ENCODE peak calls at places on chromosomes 7 and 10, in six cellular contexts. One of them, this sample, is unnamed.

GRCh38 chr7:129713544-129713943 is 102.0 kb downstream of the NRF1 start:
- DNase-seq in IMR-90: no peak
- DNase-seq in A549: no peak
- DNase-seq in K562: peak
- DNase-seq in SK-N-SH: no peak
- DNase-seq in GM12878: no peak
- DNase-seq in this sample: no peak

GRCh38 chr10:99976886-99977391 is 32.8 kb downstream of the DNMBP start:
- DNase-seq in K562: no peak
- DNase-seq in IMR-90: peak
- DNase-seq in A549: peak
- DNase-seq in SK-N-SH: no peak
- DNase-seq in GM12878: no peak
- DNase-seq in this sample: no peak

GRCh38 chr10:44992070-44992731 is 8.5 kb upstream of the ZNF22 start:
- DNase-seq in GM12878: no peak
- DNase-seq in IMR-90: no peak
- DNase-seq in SK-N-SH: no peak
- DNase-seq in K562: no peak
- DNase-seq in A549: no peak
- DNase-seq in this sample: no peak

GRCh38 chr10:116728526-116729096 is 13.8 kb downstream of the HSPA12A start:
- DNase-seq in K562: no peak
- DNase-seq in IMR-90: peak
- DNase-seq in GM12878: no peak
- DNase-seq in SK-N-SH: no peak
- DNase-seq in A549: no peak
- DNase-seq in this sample: no peak

GRCh38 chr10:71712572-71713134 is 6.9 kb downstream of the C10orf105 start:
- DNase-seq in A549: no peak
- DNase-seq in GM12878: no peak
- DNase-seq in K562: peak
- DNase-seq in IMR-90: no peak
- DNase-seq in SK-N-SH: no peak
- DNase-seq in this sample: no peak

GRCh38 chr10:43461950-43462349 is 25.0 kb downstream of the ZNF487 start:
- DNase-seq in GM12878: no peak
- DNase-seq in IMR-90: peak
- DNase-seq in K562: peak
- DNase-seq in SK-N-SH: peak
- DNase-seq in A549: peak
- DNase-seq in this sample: peak

GRCh38 chr7:90955641-90956207 is 308.5 kb upstream of the FZD1 start:
- DNase-seq in IMR-90: no peak
- DNase-seq in GM12878: no peak
- DNase-seq in A549: no peak
- DNase-seq in SK-N-SH: no peak
- DNase-seq in K562: no peak
- DNase-seq in this sample: no peak

GRCh38 chr7:69429817-69430501 is 168.3 kb upstream of the AUTS2 start:
- DNase-seq in IMR-90: no peak
- DNase-seq in SK-N-SH: no peak
- DNase-seq in A549: no peak
- DNase-seq in GM12878: no peak
- DNase-seq in K562: no peak
- DNase-seq in this sample: no peak

DNA sequence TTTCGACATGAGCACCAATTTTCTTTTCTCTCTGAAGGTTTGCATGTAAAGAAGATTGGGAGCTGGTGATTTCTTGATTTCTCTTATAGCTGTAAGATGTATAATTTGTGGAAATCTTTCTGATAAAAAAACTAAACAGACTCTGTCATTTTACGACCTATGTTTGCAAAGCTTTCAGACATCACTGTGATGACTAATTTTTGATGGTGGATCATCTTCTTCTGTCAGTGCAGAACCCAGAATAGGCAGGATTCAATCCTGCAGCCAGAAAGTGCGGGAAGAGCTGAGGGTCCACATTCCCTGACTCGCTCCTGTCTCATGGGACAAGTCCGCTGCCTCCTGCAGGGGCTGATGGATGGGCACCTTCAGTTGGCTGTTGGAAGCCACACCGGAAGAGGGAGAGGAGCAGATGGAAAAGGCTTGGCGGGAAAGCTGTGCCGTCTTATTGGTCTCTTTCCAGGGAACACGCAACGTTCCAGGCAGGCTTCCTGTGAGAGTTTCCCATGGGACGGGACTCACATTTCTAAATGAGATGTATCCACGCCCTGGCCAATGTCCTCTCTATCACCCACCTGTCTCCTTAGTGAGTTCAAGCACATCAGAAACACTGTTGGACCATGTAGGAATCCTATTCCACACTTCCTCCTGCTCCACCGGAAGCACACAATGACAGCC is 186.9 kb downstream of the PRPF18 start:
- DNase-seq in IMR-90: no peak
- DNase-seq in A549: no peak
- DNase-seq in K562: no peak
- DNase-seq in SK-N-SH: no peak
- DNase-seq in GM12878: no peak
- DNase-seq in this sample: no peak
- TF ChIP-seq SMC3 in IMR-90: no peak
- TF ChIP-seq SMC3 in A549: no peak
- TF ChIP-seq SMC3 in K562: no peak
- TF ChIP-seq SMC3 in SK-N-SH: no peak
- TF ChIP-seq SMC3 in GM12878: no peak
- TF ChIP-seq SMC3 in this sample: no peak

DNA sequence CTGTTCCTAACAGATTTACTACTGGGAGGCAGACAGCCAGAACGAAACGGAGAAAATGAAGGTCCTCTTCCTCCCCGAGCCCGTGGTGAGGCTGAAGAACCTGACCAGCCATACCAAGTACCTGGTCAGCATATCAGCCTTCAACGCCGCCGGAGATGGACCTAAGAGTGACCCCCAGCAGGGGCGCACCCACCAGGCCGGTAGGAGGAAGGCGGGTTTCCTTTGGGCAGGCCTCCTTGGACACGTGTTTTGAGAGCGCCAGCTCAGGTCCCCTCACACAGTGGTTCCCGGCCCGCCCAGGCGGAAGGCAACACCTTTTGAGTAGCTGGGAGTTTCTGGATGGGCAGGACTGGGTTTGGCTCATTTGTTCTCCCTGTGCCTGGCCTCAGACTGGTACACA is 474.0 kb upstream of the FOXK1 start:
- DNase-seq in IMR-90: no peak
- DNase-seq in GM12878: no peak
- DNase-seq in A549: no peak
- DNase-seq in K562: no peak
- DNase-seq in SK-N-SH: peak
- DNase-seq in this sample: no peak
- TF ChIP-seq SMC3 in IMR-90: no peak
- TF ChIP-seq SMC3 in GM12878: no peak
- TF ChIP-seq SMC3 in A549: no peak
- TF ChIP-seq SMC3 in K562: no peak
- TF ChIP-seq SMC3 in SK-N-SH: no peak
- TF ChIP-seq SMC3 in this sample: no peak

DNA sequence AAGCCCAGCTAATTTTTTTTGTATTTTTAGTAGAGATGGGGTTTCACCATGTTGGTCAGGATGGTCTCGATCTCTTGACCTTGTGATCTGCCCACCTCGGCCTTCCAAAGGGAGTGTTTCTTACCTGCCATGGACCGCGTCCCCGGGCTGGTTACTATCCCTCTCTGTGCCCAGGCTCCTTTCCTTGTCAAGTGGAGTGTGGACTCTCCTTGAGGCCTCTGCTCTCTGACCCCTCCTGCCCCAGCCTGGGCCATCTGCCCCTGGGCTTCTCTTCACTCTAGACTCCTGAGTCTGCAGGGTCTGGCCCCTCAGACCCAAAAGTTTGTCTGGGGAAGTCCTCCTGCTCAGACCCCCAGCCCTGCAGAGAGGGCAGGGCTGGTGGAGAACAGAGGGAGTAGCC is 20.7 kb downstream of the NEURL1 start:
- DNase-seq in SK-N-SH: peak
- DNase-seq in A549: no peak
- DNase-seq in K562: no peak
- DNase-seq in IMR-90: no peak
- DNase-seq in GM12878: no peak
- DNase-seq in this sample: no peak
- TF ChIP-seq SMC3 in SK-N-SH: no peak
- TF ChIP-seq SMC3 in A549: no peak
- TF ChIP-seq SMC3 in K562: no peak
- TF ChIP-seq SMC3 in IMR-90: no peak
- TF ChIP-seq SMC3 in GM12878: no peak
- TF ChIP-seq SMC3 in this sample: no peak

DNA sequence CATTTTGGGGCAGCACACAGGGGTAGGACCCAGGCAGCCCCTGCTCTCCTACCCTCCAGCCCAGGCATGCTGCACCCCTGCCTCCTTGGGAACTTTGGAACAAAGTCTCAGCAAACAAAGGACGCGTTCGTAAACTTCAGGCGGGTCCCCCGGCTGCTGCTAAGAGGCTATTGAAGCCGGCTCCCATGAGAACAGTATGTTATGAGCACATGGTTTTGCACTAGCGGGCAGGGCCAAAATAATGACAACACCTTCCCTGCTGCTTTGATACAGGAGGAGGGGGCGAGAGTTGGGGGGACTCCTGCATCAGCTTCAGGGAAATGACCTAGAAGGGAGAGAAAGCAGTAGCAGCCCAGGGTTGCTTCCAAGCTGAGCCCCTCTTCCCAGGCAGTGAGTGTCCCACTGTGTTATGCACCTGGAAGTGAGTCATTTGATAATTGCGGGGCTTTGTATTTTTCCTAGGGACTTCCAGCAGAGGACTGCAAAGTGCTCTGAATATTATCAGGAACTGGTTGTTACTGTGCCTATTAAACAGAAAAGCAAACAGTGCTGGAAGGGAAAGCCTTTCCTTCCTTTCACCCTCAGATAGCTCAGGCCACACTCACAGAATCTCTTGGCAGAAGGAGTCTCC is 6.9 kb downstream of the ITPRIP start:
- DNase-seq in SK-N-SH: no peak
- DNase-seq in GM12878: no peak
- DNase-seq in K562: no peak
- DNase-seq in A549: no peak
- DNase-seq in IMR-90: peak
- DNase-seq in this sample: peak
- TF ChIP-seq SMC3 in SK-N-SH: no peak
- TF ChIP-seq SMC3 in GM12878: no peak
- TF ChIP-seq SMC3 in K562: no peak
- TF ChIP-seq SMC3 in A549: no peak
- TF ChIP-seq SMC3 in IMR-90: peak
- TF ChIP-seq SMC3 in this sample: no peak

GRCh38 chr7:136308230-136308629 is 331.1 kb upstream of the MTPN start:
- DNase-seq in IMR-90: no peak
- DNase-seq in GM12878: no peak
- DNase-seq in K562: no peak
- DNase-seq in SK-N-SH: no peak
- DNase-seq in A549: no peak
- DNase-seq in this sample: no peak
- TF ChIP-seq SMC3 in IMR-90: no peak
- TF ChIP-seq SMC3 in GM12878: no peak
- TF ChIP-seq SMC3 in K562: no peak
- TF ChIP-seq SMC3 in SK-N-SH: no peak
- TF ChIP-seq SMC3 in A549: no peak
- TF ChIP-seq SMC3 in this sample: no peak

GRCh38 chr7:105268511-105269392 is 120.0 kb downstream of the SRPK2 start:
- DNase-seq in GM12878: no peak
- DNase-seq in K562: no peak
- DNase-seq in SK-N-SH: peak
- DNase-seq in IMR-90: peak
- DNase-seq in A549: peak
- DNase-seq in this sample: peak
- TF ChIP-seq SMC3 in GM12878: no peak
- TF ChIP-seq SMC3 in K562: no peak
- TF ChIP-seq SMC3 in SK-N-SH: no peak
- TF ChIP-seq SMC3 in IMR-90: no peak
- TF ChIP-seq SMC3 in A549: no peak
- TF ChIP-seq SMC3 in this sample: no peak

GRCh38 chr10:82813856-82814255 is 938.9 kb downstream of the NRG3 start:
- DNase-seq in SK-N-SH: no peak
- DNase-seq in GM12878: no peak
- DNase-seq in IMR-90: no peak
- DNase-seq in A549: no peak
- DNase-seq in K562: no peak
- DNase-seq in this sample: peak
- TF ChIP-seq SMC3 in SK-N-SH: no peak
- TF ChIP-seq SMC3 in GM12878: no peak
- TF ChIP-seq SMC3 in IMR-90: no peak
- TF ChIP-seq SMC3 in A549: no peak
- TF ChIP-seq SMC3 in K562: no peak
- TF ChIP-seq SMC3 in this sample: no peak

DNA sequence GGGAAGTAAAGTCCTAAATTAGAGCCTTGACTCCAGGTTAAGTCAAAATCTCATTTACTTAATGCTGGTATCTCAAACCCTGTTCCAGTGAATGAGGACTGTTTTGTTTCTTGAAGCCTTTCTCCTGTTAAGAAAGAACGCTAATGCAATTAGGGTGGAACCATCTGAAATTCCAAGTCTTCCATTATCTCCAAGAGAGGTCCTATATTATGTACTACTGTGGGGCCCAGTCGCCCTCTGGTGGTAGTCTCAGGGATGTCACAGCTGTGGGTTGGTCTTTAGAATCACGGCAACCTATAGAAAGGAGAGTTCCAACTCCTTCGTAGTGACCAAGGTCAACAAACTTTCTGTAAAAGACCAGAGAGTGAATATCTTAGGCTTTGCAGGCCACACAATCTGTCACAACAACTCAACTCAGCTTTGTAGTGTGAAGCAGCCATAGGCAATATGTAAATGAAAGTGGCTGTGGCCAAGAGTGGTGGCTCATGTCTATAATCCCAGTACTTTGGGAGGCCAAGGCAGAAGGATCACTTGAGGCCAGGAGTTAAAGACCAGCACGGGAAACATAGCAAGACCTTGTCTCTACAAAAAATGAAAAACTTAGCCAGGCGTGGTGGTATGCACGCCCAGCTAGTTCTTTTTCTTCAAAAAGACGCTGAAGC is 9.3 kb downstream of the RPP38 start:
- DNase-seq in GM12878: peak
- DNase-seq in IMR-90: peak
- DNase-seq in SK-N-SH: peak
- DNase-seq in A549: peak
- DNase-seq in K562: peak
- DNase-seq in this sample: peak
- TF ChIP-seq SMC3 in GM12878: peak
- TF ChIP-seq SMC3 in IMR-90: peak
- TF ChIP-seq SMC3 in SK-N-SH: peak
- TF ChIP-seq SMC3 in A549: peak
- TF ChIP-seq SMC3 in K562: peak
- TF ChIP-seq SMC3 in this sample: peak

This sample was measured in HepG2.